ENCODE peak calls at places on chromosome 12, in eight cellular contexts. O is ovary, U is HT1080, D is NAMALWA, Q is D341Med, F is GM12892, M is immature natural killer cell, J is SHP77. R is an unnamed sample.

GRCh38 chr12:56163533-56164344 is 5.6 kb downstream of the MYL6 start:
- DNase-seq in M (no peak), D (no peak), J (no peak), F (no peak), Q (no peak), U (no peak), O (no peak), R (no peak)

GRCh38 chr12:27906127-27906500 is 66.4 kb downstream of the PTHLH start:
- DNase-seq in U (no peak), D (no peak), Q (no peak), M (no peak), F (no peak), O (no peak), J (no peak), R (no peak)

GRCh38 chr12:99611117-99611516 is 36.4 kb upstream of the GARIN6 start:
- DNase-seq in Q (no peak), U (no peak), O (no peak), F (no peak), D (no peak), J (no peak), M (no peak), R (no peak)

GRCh38 chr12:26513357-26514043 is 318.1 kb downstream of the SSPN start:
- DNase-seq in M (no peak), D (no peak), Q (no peak), U (no peak), J (no peak), O (no peak), F (no peak), R (no peak)

GRCh38 chr12:95326450-95326849 is 108.8 kb downstream of the VEZT start:
- DNase-seq in O (no peak), U (no peak), F (no peak), Q (no peak), J (no peak), D (no peak), M (no peak), R (no peak)

GRCh38 chr12:11663128-11663527 is 13.7 kb downstream of the ETV6 start:
- DNase-seq in U (no peak), M (no peak), D (no peak), J (no peak), O (no peak), Q (no peak), F (no peak), R (peak)

GRCh38 chr12:70334742-70335141 is 31.3 kb upstream of the KCNMB4 start:
- DNase-seq in M (no peak), J (no peak), U (no peak), F (no peak), O (no peak), D (no peak), Q (no peak), R (no peak)

GRCh38 chr12:116222358-116222757 is 55.1 kb downstream of the MED13L start:
- DNase-seq in J (peak), F (no peak), M (no peak), U (peak), Q (no peak), D (no peak), O (peak), R (no peak)

GRCh38 chr12:53500119-53500775 is 836 bp upstream of the TARBP2 start:
- DNase-seq in Q (no peak), O (peak), U (peak), M (no peak), F (no peak), D (peak), J (no peak), R (no peak)

GRCh38 chr12:30719060-30719459 is 23.4 kb upstream of the IPO8 start:
- DNase-seq in F (no peak), U (peak), D (no peak), J (no peak), O (no peak), M (no peak), Q (no peak), R (peak)

GRCh38 chr12:94560416-94561221 is 89.7 kb downstream of the TMCC3 start:
- DNase-seq in O (peak), D (peak), F (peak), J (no peak), U (peak), M (no peak), Q (no peak), R (peak)

GRCh38 chr12:108831309-108831991 is 25.9 kb downstream of the SSH1 start:
- DNase-seq in M (peak), F (no peak), U (no peak), D (no peak), J (no peak), O (no peak), Q (no peak), R (no peak)

R was measured in islet precursor cell.